ENCODE peak calls at places on chromosomes 6 and 20, in five cellular contexts. E, V, Q, B and P are unnamed samples.

GRCh38 chr20:60447703-60448102 is 489.5 kb downstream of the CDH26 start:
- DNase-seq in E (no peak), Q (no peak), V (no peak), B (no peak), P (no peak)

GRCh38 chr6:51330971-51331370 is 512.3 kb downstream of the TFAP2B start:
- DNase-seq in E (peak), B (no peak), V (no peak), Q (no peak), P (no peak)

GRCh38 chr6:170003027-170003426 is 251.6 kb downstream of the ERMARD start:
- DNase-seq in V (no peak), E (no peak), Q (no peak), B (no peak), P (no peak)

GRCh38 chr20:58143531-58143930 is 84.9 kb downstream of the ANKRD60 start:
- DNase-seq in V (no peak), Q (no peak), E (peak), B (no peak), P (no peak)

GRCh38 chr6:10465633-10466499 is 51.0 kb upstream of the TFAP2A start:
- DNase-seq in E (peak), V (peak), Q (no peak), B (no peak), P (no peak)

GRCh38 chr20:48656120-48656519 is 171.7 kb downstream of the PREX1 start:
- DNase-seq in B (no peak), Q (no peak), E (no peak), V (no peak), P (no peak)

GRCh38 chr20:38073307-38074010 is 39.9 kb downstream of the RPRD1B start:
- DNase-seq in E (peak), Q (no peak), V (peak), B (peak), P (no peak)

GRCh38 chr6:136035378-136036070 is 184.0 kb downstream of the PDE7B start:
- DNase-seq in E (no peak), Q (no peak), V (no peak), B (no peak), P (no peak)

GRCh38 chr20:17925300-17925939 is 43.2 kb downstream of the SNX5 start:
- DNase-seq in V (no peak), Q (no peak), E (no peak), B (no peak), P (no peak)

GRCh38 chr20:6756961-6757595 is 10.4 kb upstream of the BMP2 start:
- DNase-seq in E (no peak), B (no peak), V (no peak), Q (no peak), P (no peak)

GRCh38 chr20:9417665-9418064 is 96.7 kb upstream of the LAMP5 start:
- DNase-seq in E (no peak), V (peak), Q (no peak), B (no peak), P (no peak)

GRCh38 chr6:138726066-138727060 is 47.2 kb upstream of the CCDC28A start:
- DNase-seq in V (no peak), B (no peak), E (no peak), Q (no peak), P (no peak)

GRCh38 chr6:36547646-36548400 is 544 bp upstream of the STK38 start:
- DNase-seq in Q (no peak), B (no peak), E (peak), V (no peak), P (no peak)

GRCh38 chr6:152750694-152751093 is at the start of gene VIP:
- DNase-seq in V (no peak), Q (no peak), B (no peak), E (peak), P (no peak)

GRCh38 chr20:38926934-38927616 is 858 bp downstream of the FAM83D start:
- DNase-seq in Q (no peak), E (no peak), B (no peak), V (peak), P (no peak)

GRCh38 chr6:139680819-139681218 is 306.4 kb upstream of the CITED2 start:
- DNase-seq in Q (no peak), B (no peak), E (no peak), V (no peak), P (no peak)

GRCh38 chr6:150443621-150444020 is 74.8 kb downstream of the IYD start:
- DNase-seq in Q (no peak), V (no peak), E (no peak), B (no peak), P (no peak)

GRCh38 chr6:134402372-134402984 is 84.6 kb upstream of the SGK1 start:
- DNase-seq in Q (no peak), E (no peak), V (no peak), B (no peak), P (no peak)

GRCh38 chr6:135535989-135536414 is 38.5 kb upstream of the AHI1 start:
- DNase-seq in V (peak), Q (no peak), E (peak), B (peak), P (no peak)

GRCh38 chr20:47453167-47453782 is 48.4 kb upstream of the NCOA3 start:
- DNase-seq in V (peak), B (no peak), E (no peak), Q (no peak), P (peak)

GRCh38 chr20:527571-527886 is 16.1 kb downstream of the CSNK2A1 start:
- DNase-seq in V (no peak), Q (no peak), B (no peak), E (no peak), P (no peak)